ENCODE peak calls at places on chromosomes 4 and X, in five cellular contexts. U is fibroblast of gingiva; C is endothelial cell; G is NCI-H1694 treated with DMSO at 0.1 percent for 48 hours; Y is activated CD4-positive, alpha-beta T cell treated with anti-CD3 and anti-CD28 coated beads, Interleukin-2, amount 10 ng/mL, durations not matched to agents 24 days and 14 days. L is an unnamed sample.

GRCh38 chr4:25792200-25792791 is 70.5 kb downstream of the SEL1L3 start:
- DNase-seq in U (no peak), C (peak), G (no peak), Y (no peak), L (peak)

GRCh38 chr4:155442267-155443105 is 65.7 kb upstream of the MAP9 start:
- DNase-seq in U (peak), C (peak), G (peak), Y (peak), L (peak)

GRCh38 chr4:111873801-111874200 is 271.5 kb upstream of the FAM241A start:
- DNase-seq in U (no peak), C (no peak), G (no peak), Y (no peak), L (no peak)

GRCh38 chrX:150007356-150007755 is 69.1 kb upstream of the EOLA2 start:
- DNase-seq in U (no peak), C (no peak), G (no peak), Y (no peak), L (no peak)

GRCh38 chr4:70601422-70602039 is 9.5 kb downstream of the AMBN start:
- DNase-seq in U (peak), C (peak), G (peak), Y (peak), L (peak)

GRCh38 chrX:22974616-22975015 is 25.1 kb upstream of the DDX53 start:
- DNase-seq in U (no peak), C (no peak), G (no peak), Y (no peak), L (no peak)

GRCh38 chrX:154329284-154329683 is 33.7 kb downstream of the TKTL1 start:
- DNase-seq in U (no peak), C (no peak), G (no peak), Y (no peak), L (no peak)

GRCh38 chrX:140318306-140318705 is 186.6 kb downstream of the SOX3 start:
- DNase-seq in U (no peak), C (no peak), G (no peak), Y (no peak), L (no peak)

GRCh38 chr4:52825311-52826090 is 36.6 kb upstream of the RASL11B start:
- DNase-seq in U (no peak), C (no peak), G (no peak), Y (no peak), L (no peak)

GRCh38 chr4:34731045-34731444 is 1513.3 kb downstream of the ARAP2 start:
- DNase-seq in U (no peak), C (no peak), G (no peak), Y (no peak), L (no peak)

GRCh38 chrX:106484233-106484632 is 127.5 kb upstream of the RADX start:
- DNase-seq in U (no peak), C (no peak), G (no peak), Y (peak), L (no peak)

GRCh38 chr4:182144621-182145359 is 98.4 kb upstream of the TENM3 start:
- DNase-seq in U (no peak), C (peak), G (no peak), Y (no peak), L (no peak)

GRCh38 chr4:8478371-8478770 is 37.8 kb downstream of the TRMT44 start:
- DNase-seq in U (no peak), C (no peak), G (no peak), Y (no peak), L (no peak)

GRCh38 chr4:40190880-40191815 is 5.7 kb upstream of the RHOH start:
- DNase-seq in U (no peak), C (no peak), G (no peak), Y (peak), L (no peak)

GRCh38 chrX:155056877-155057792 is 13.8 kb downstream of the CMC4 start:
- DNase-seq in U (peak), C (peak), G (peak), Y (peak), L (peak)

GRCh38 chr4:173397604-173398003 is 1.3 kb downstream of the SCRG1 start:
- DNase-seq in U (no peak), C (no peak), G (no peak), Y (no peak), L (no peak)

GRCh38 chr4:40865696-40866095 is 115.9 kb downstream of the NSUN7 start:
- DNase-seq in U (peak), C (no peak), G (no peak), Y (no peak), L (no peak)

GRCh38 chrX:135295238-135295943 is 13.9 kb upstream of the ETDC start:
- DNase-seq in U (no peak), C (peak), G (no peak), Y (peak), L (peak)

GRCh38 chr4:73692284-73692683 is 48.1 kb upstream of the CXCL8 start:
- DNase-seq in U (no peak), C (no peak), G (no peak), Y (no peak), L (no peak)

GRCh38 chr4:141028024-141028529 is 105.2 kb downstream of the RNF150 start:
- DNase-seq in U (peak), C (no peak), G (peak), Y (peak), L (peak)

GRCh38 chr4:100361336-100361735 is 156.5 kb downstream of the EMCN start:
- DNase-seq in U (no peak), C (no peak), G (no peak), Y (no peak), L (no peak)

GRCh38 chrX:117898206-117898605 is 218.4 kb downstream of the KLHL13 start:
- DNase-seq in U (no peak), C (no peak), G (no peak), Y (no peak), L (no peak)

GRCh38 chrX:46791927-46792825 is 33.3 kb upstream of the SLC9A7 start:
- DNase-seq in U (peak), C (no peak), G (no peak), Y (peak), L (no peak)

GRCh38 chr4:142353149-142353738 is 492.9 kb downstream of the INPP4B start:
- DNase-seq in U (peak), C (peak), G (peak), Y (peak), L (peak)

GRCh38 chr4:139042981-139043460 is 27.4 kb downstream of the NOCT start:
- DNase-seq in U (no peak), C (peak), G (no peak), Y (no peak), L (no peak)

GRCh38 chr4:138890921-138891570 is 124.5 kb upstream of the NOCT start:
- DNase-seq in U (no peak), C (no peak), G (no peak), Y (no peak), L (no peak)

GRCh38 chr4:186487726-186488125 is 67.6 kb downstream of the MTNR1A start:
- DNase-seq in U (no peak), C (no peak), G (no peak), Y (no peak), L (no peak)

GRCh38 chr4:39442910-39443480 is 15.7 kb downstream of the RPL9 start:
- DNase-seq in U (no peak), C (no peak), G (no peak), Y (no peak), L (no peak)

GRCh38 chr4:13386405-13387107 is 97.6 kb downstream of the RAB28 start:
- DNase-seq in U (no peak), C (no peak), G (no peak), Y (no peak), L (no peak)

GRCh38 chr4:56689231-56689630 is 8.1 kb upstream of the HOPX start:
- DNase-seq in U (no peak), C (no peak), G (no peak), Y (no peak), L (no peak)